ENCODE peak calls at places on chromosomes 6 and 20, in eight cellular contexts. R, Z, Y, O, K, D, N and C are unnamed samples.

GRCh38 chr6:113564401-113565161 is 292.6 kb upstream of the MARCKS start:
- DNase-seq in R (peak; percentile 97), Z (peak; percentile 90), Y (peak; percentile 85), O (peak; percentile 97), K (peak; percentile 68), D (peak; percentile 51), N (peak; percentile 67), C (peak; percentile 72)

GRCh38 chr20:12570371-12570770 is 438.4 kb upstream of the SPTLC3 start:
- DNase-seq in R (no peak), Z (no peak), Y (no peak), O (no peak), K (peak; percentile 72), D (no peak), N (no peak), C (no peak)

GRCh38 chr20:62196286-62196685 is 13.5 kb downstream of the MTG2 start:
- DNase-seq in R (no peak), Z (no peak), Y (peak; percentile 18), O (no peak), K (no peak), D (peak; percentile 23), N (no peak), C (no peak)

GRCh38 chr20:64106435-64106961 is 867 bp downstream of the NPBWR2 start:
- DNase-seq in R (peak; percentile 59), Z (no peak), Y (peak; percentile 73), O (no peak), K (no peak), D (no peak), N (no peak), C (peak; percentile 59)

GRCh38 chr6:156873654-156874380 is 96.6 kb downstream of the ARID1B start:
- DNase-seq in R (no peak), Z (no peak), Y (no peak), O (no peak), K (no peak), D (no peak), N (no peak), C (no peak)

GRCh38 chr6:46329568-46329967 is 158.8 kb upstream of the ENPP5 start:
- DNase-seq in R (no peak), Z (no peak), Y (no peak), O (peak; percentile 72), K (no peak), D (no peak), N (no peak), C (no peak)

GRCh38 chr6:160992323-160993314 is 1.1 kb downstream of the MAP3K4 start:
- DNase-seq in R (no peak), Z (peak; percentile 50), Y (no peak), O (peak; percentile 67), K (peak; percentile 71), D (no peak), N (peak; percentile 38), C (no peak)

GRCh38 chr20:14921546-14921945 is 584.1 kb upstream of the FLRT3 start:
- DNase-seq in R (no peak), Z (no peak), Y (no peak), O (peak; percentile 4), K (no peak), D (no peak), N (no peak), C (no peak)

GRCh38 chr20:37610203-37610798 is 82.6 kb upstream of the BLCAP start:
- DNase-seq in R (no peak), Z (no peak), Y (no peak), O (no peak), K (no peak), D (no peak), N (no peak), C (no peak)

DNA sequence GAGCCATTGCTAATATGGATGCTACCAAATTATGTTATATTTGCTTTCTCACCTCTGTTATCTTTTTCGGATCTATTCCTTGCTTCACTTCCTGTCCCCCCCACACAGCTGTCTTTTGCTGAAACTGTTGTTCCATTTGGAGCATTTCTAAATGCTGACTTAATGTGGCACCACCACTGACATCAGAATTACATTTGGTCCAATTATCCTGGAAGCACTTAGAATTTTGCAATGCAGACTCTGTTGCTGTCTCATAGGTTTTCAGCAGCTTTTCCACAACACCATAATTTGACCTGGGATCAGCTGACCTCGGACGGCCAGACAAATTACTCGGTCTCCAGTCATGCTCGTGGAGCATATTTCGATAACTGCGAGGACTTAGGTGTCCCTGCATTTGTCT is 12.8 kb downstream of the KIAA0408 start:
- DNase-seq in R (no peak), Z (no peak), Y (peak; percentile 12), O (no peak), K (no peak), D (no peak), N (no peak), C (no peak)
- H3K4me3 ChIP-seq in R (no peak overlapping the region), Z (no peak overlapping the region), Y (no peak overlapping the region), O (no peak overlapping the region), K (no peak overlapping the region), D (no peak overlapping the region), N (no peak overlapping the region), C (no peak overlapping the region)

DNA sequence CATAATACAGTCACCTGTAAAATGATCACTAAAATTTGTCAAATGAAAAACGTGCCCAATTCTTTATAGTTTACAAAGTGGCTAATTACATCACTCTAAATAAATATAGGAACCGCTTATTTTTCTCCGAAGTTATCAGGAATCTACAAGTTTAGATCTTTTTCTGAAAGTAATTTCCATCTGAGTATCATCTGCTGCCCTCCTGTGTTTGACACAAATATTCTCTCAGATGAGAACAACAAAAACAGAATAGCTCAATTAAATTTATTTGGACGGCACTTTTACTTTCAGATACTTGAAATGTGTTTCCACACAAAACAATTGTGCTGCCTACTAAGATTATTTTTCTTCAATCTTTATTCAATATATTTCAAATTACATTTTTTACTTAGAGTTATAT is 5.0 kb downstream of the SF3B5 start:
- DNase-seq in R (no peak), Z (no peak), Y (no peak), O (no peak), K (no peak), D (no peak), N (no peak), C (no peak)
- TF ChIP-seq CTCF in R (no peak), Z (no peak), Y (no peak), O (no peak), K (no peak), D (peak; percentile 30), N (no peak), C (no peak)

GRCh38 chr20:17570347-17571152 is 675 bp downstream of the DSTN start:
- DNase-seq in R (peak; percentile 80), Z (peak; percentile 38), Y (no peak), O (no peak), K (peak; percentile 61), D (peak; percentile 81), N (peak; percentile 75), C (peak; percentile 83)

GRCh38 chr20:17568972-17569471 is 853 bp upstream of the DSTN start:
- DNase-seq in R (peak; percentile 98), Z (peak; percentile 89), Y (peak; percentile 83), O (peak; percentile 98), K (peak; percentile 80), D (peak; percentile 85), N (peak; percentile 83), C (peak; percentile 90)

GRCh38 chr20:17566345-17566744 is 3.5 kb upstream of the DSTN start:
- DNase-seq in R (no peak), Z (no peak), Y (no peak), O (no peak), K (no peak), D (no peak), N (no peak), C (no peak)

GRCh38 chr20:17569616-17570346 is at the start of gene DSTN:
- DNase-seq in R (peak; percentile 98), Z (peak; percentile 95), Y (peak; percentile 98), O (peak; percentile 93), K (peak; percentile 94), D (peak; percentile 96), N (peak; percentile 96), C (peak; percentile 97)

DNA sequence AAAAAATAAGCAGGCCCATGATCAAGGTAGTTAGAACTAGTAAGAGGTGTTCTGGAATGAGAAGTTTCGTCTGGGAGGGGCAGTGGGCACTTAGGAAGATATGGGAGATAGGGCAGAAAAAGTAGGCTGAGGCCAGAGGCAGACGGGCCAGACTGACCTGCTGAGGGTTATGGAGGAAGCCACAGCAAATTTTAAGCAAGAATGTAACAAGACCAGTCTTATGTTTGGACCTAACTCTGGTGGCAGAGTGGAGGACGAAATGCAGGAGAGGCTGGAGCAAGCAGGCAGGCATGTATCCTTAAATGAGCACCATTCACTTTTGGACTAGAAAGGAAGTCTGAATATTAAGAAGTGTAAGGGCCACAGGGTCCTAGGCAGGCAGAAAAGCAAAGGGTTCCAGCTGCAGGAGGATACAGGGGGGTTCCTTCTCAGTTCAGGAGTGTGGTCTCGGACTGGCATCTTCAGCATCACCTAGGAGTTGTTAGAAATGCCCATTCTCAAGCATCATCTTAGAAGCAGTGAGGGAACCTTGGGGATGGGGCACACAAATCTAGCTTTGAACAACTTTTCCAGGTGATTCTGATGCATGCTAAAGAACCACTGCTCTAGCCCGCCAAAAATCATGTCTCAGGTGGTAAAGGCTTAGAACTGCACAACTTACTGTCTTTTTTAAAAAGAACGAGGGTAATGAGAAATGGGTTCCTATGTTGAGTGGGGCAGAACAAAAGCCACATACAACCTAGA is 1.7 kb upstream of the DSTN start:
- DNase-seq in R (no peak), Z (no peak), Y (no peak), O (no peak), K (no peak), D (no peak), N (no peak), C (no peak)
- H3K4me3 ChIP-seq in R (peak overlapping the region; percentile 97), Z (peak overlapping the region; percentile 92), Y (no peak overlapping the region), O (peak overlapping the region; percentile 49), K (peak overlapping the region; percentile 100), D (peak overlapping the region; percentile 76), N (peak overlapping the region; percentile 89), C (peak overlapping the region; percentile 93)

GRCh38 chr20:18019068-18019467 is 38.6 kb downstream of the OVOL2 start:
- DNase-seq in R (no peak), Z (no peak), Y (peak; percentile 51), O (no peak), K (peak; percentile 19), D (no peak), N (no peak), C (no peak)
- TF ChIP-seq CTCF in R (no peak), Z (peak; percentile 22), Y (peak; percentile 48), O (peak; percentile 21), K (no peak), D (peak; percentile 44), N (no peak), C (peak; percentile 45)